ENCODE peak calls at places on chromosomes 4 and X, in seven cellular contexts. T is posterior cingulate gyrus, Y is uterus, N is activated T-helper 1 cell treated with Interleukin-2 at 50 U/mL for 16 hours, D is kidney tubule cell, X is breast epithelium, B is naive B cell. F is an unnamed sample.

GRCh38 chr4:107037188-107037587 is 1.1 kb upstream of the DKK2 start:
- DNase-seq in D (peak), T (peak), Y (peak), X (no peak), N (no peak), B (no peak), F (peak)

GRCh38 chr4:20687894-20688293 is 12.4 kb upstream of the PACRGL start:
- DNase-seq in Y (no peak), N (no peak), T (no peak), D (peak), X (no peak), B (no peak), F (no peak)

GRCh38 chr4:173332963-173333657 is 1.0 kb downstream of the HMGB2 start:
- DNase-seq in Y (no peak), D (peak), T (peak), B (no peak), N (peak), X (no peak), F (no peak)

GRCh38 chr4:139015948-139016451 is 419 bp downstream of the NOCT start:
- DNase-seq in D (peak), X (no peak), B (no peak), N (peak), Y (no peak), T (peak), F (no peak)

GRCh38 chrX:66680451-66680850 is 41.6 kb upstream of the EDA2R start:
- DNase-seq in Y (no peak), D (peak), X (no peak), T (no peak), B (no peak), N (no peak), F (no peak)

GRCh38 chr4:98260047-98260578 is 1.1 kb upstream of the RAP1GDS1 start:
- DNase-seq in Y (peak), D (no peak), T (peak), N (peak), X (peak), B (peak), F (peak)

GRCh38 chrX:65587616-65588526 is 53.3 kb upstream of the LAS1L start:
- DNase-seq in B (no peak), N (no peak), X (peak), D (peak), Y (peak), T (peak), F (peak)

GRCh38 chr4:32462944-32463343 is 1742.8 kb downstream of the PCDH7 start:
- DNase-seq in X (no peak), N (no peak), B (no peak), T (no peak), D (peak), Y (no peak), F (no peak)

GRCh38 chr4:93879919-93880318 is 51.4 kb downstream of the ATOH1 start:
- DNase-seq in N (no peak), X (no peak), Y (no peak), B (no peak), T (no peak), D (no peak), F (no peak)

GRCh38 chr4:131531087-131531486 is 1618.0 kb upstream of the PCDH10 start:
- DNase-seq in T (no peak), B (no peak), N (no peak), X (no peak), D (no peak), Y (no peak), F (no peak)

GRCh38 chrX:39144965-39145364 is 343.7 kb downstream of the MID1IP1 start:
- DNase-seq in B (peak), D (no peak), Y (no peak), N (no peak), T (no peak), X (no peak), F (no peak)

GRCh38 chr4:165325732-165326512 is 1.5 kb upstream of the MSMO1 start:
- DNase-seq in D (peak), X (no peak), T (no peak), B (no peak), N (no peak), Y (no peak), F (no peak)

GRCh38 chrX:112642349-112642748 is 37.4 kb downstream of the LHFPL1 start:
- DNase-seq in N (no peak), B (no peak), T (peak), X (no peak), D (peak), Y (peak), F (no peak)

GRCh38 chr4:45442466-45442865 is 681.4 kb downstream of the GABRG1 start:
- DNase-seq in B (no peak), Y (no peak), D (peak), T (no peak), N (no peak), X (no peak), F (no peak)

GRCh38 chrX:110021180-110022022 is 18.5 kb downstream of the TMEM164 start:
- DNase-seq in Y (no peak), D (no peak), B (no peak), X (no peak), T (no peak), N (no peak), F (no peak)

GRCh38 chr4:101018836-101019235 is 328.5 kb downstream of the PPP3CA start:
- DNase-seq in T (no peak), D (no peak), B (peak), N (no peak), Y (no peak), X (no peak), F (no peak)

GRCh38 chr4:10179957-10180602 is 63.5 kb upstream of the WDR1 start:
- DNase-seq in Y (no peak), D (no peak), N (no peak), T (no peak), B (no peak), X (no peak), F (no peak)

GRCh38 chr4:87179751-87180150 is 40.7 kb downstream of the KLHL8 start:
- DNase-seq in N (no peak), Y (no peak), B (no peak), X (no peak), T (no peak), D (peak), F (no peak)

GRCh38 chrX:70398899-70399298 is 24.2 kb upstream of the GDPD2 start:
- DNase-seq in T (no peak), X (no peak), D (no peak), B (no peak), Y (no peak), N (no peak), F (no peak)

GRCh38 chr4:151324449-151325319 is 721 bp downstream of the SH3D19 start:
- DNase-seq in T (peak), D (peak), X (no peak), N (no peak), B (no peak), Y (peak), F (peak)

GRCh38 chrX:23907106-23907495 is 637 bp downstream of the APOO start:
- DNase-seq in N (no peak), B (no peak), T (no peak), X (no peak), D (no peak), Y (no peak), F (no peak)

GRCh38 chr4:176259330-176260090 is 9.5 kb downstream of the ASB5 start:
- DNase-seq in T (no peak), B (no peak), D (peak), N (no peak), X (no peak), Y (no peak), F (no peak)

GRCh38 chrX:55008571-55009358 is 8.6 kb downstream of the APEX2 start:
- DNase-seq in X (no peak), D (peak), N (no peak), T (peak), B (no peak), Y (no peak), F (no peak)

GRCh38 chrX:120512627-120513026 is 43.5 kb upstream of the LAMP2 start:
- DNase-seq in B (no peak), X (no peak), N (no peak), Y (no peak), D (peak), T (no peak), F (no peak)

GRCh38 chrX:40169193-40170086 is 71.7 kb upstream of the BCOR start:
- DNase-seq in X (no peak), N (peak), Y (peak), D (peak), T (no peak), B (peak), F (peak)

GRCh38 chr4:180380733-180381132 is 1862.5 kb upstream of the TENM3 start:
- DNase-seq in Y (no peak), B (no peak), N (no peak), T (no peak), D (peak), X (no peak), F (no peak)

GRCh38 chr4:8760561-8760960 is 111.1 kb downstream of the HMX1 start:
- DNase-seq in D (no peak), N (no peak), X (peak), Y (no peak), B (no peak), T (no peak), F (peak)

GRCh38 chr4:7137346-7138200 is 54.8 kb upstream of the SORCS2 start:
- DNase-seq in T (no peak), X (no peak), B (no peak), N (no peak), D (no peak), Y (no peak), F (no peak)